ENCODE peak calls at places on chromosome 22, in eight cellular contexts. One of them, this sample, is unnamed.

GRCh38 chr22:31272522-31273446 is 19.5 kb downstream of the PIK3IP1 start:
- DNase-seq in stomach: peak; percentile 58
- DNase-seq in cardiac fibroblast: peak; percentile 80
- DNase-seq in right atrium auricular region: no peak
- DNase-seq in LNCaP clone FGC: no peak
- DNase-seq in lower lobe of right lung: no peak
- DNase-seq in endodermal cell: peak; percentile 91
- DNase-seq in AG04450: peak; percentile 32
- DNase-seq in this sample: peak; percentile 48

GRCh38 chr22:27576413-27576812 is 225.1 kb downstream of the MN1 start:
- DNase-seq in lower lobe of right lung: no peak
- DNase-seq in cardiac fibroblast: peak; percentile 15
- DNase-seq in right atrium auricular region: no peak
- DNase-seq in stomach: no peak
- DNase-seq in endodermal cell: no peak
- DNase-seq in LNCaP clone FGC: no peak
- DNase-seq in AG04450: no peak
- DNase-seq in this sample: no peak

GRCh38 chr22:38802671-38803121 is 8.8 kb upstream of the DNAL4 start:
- DNase-seq in cardiac fibroblast: peak; percentile 98
- DNase-seq in AG04450: peak; percentile 85
- DNase-seq in endodermal cell: peak; percentile 52
- DNase-seq in stomach: peak; percentile 35
- DNase-seq in right atrium auricular region: peak; percentile 83
- DNase-seq in lower lobe of right lung: no peak
- DNase-seq in LNCaP clone FGC: no peak
- DNase-seq in this sample: peak; percentile 53

GRCh38 chr22:38766076-38766777 is 10.4 kb upstream of the SUN2 start:
- DNase-seq in lower lobe of right lung: peak; percentile 63
- DNase-seq in right atrium auricular region: no peak
- DNase-seq in LNCaP clone FGC: peak; percentile 51
- DNase-seq in AG04450: no peak
- DNase-seq in endodermal cell: peak; percentile 96
- DNase-seq in stomach: peak; percentile 60
- DNase-seq in cardiac fibroblast: peak; percentile 79
- DNase-seq in this sample: no peak

GRCh38 chr22:46030241-46030880 is 53.4 kb upstream of the WNT7B start:
- DNase-seq in cardiac fibroblast: no peak
- DNase-seq in lower lobe of right lung: peak; percentile 28
- DNase-seq in right atrium auricular region: no peak
- DNase-seq in stomach: no peak
- DNase-seq in endodermal cell: peak; percentile 38
- DNase-seq in AG04450: no peak
- DNase-seq in LNCaP clone FGC: no peak
- DNase-seq in this sample: no peak

GRCh38 chr22:37146507-37147180 is 3.1 kb downstream of the IL2RB start:
- DNase-seq in stomach: no peak
- DNase-seq in right atrium auricular region: no peak
- DNase-seq in endodermal cell: no peak
- DNase-seq in LNCaP clone FGC: no peak
- DNase-seq in lower lobe of right lung: no peak
- DNase-seq in cardiac fibroblast: no peak
- DNase-seq in AG04450: no peak
- DNase-seq in this sample: no peak

GRCh38 chr22:39476664-39477063 is 19.9 kb downstream of the MGAT3 start:
- DNase-seq in stomach: no peak
- DNase-seq in cardiac fibroblast: no peak
- DNase-seq in lower lobe of right lung: no peak
- DNase-seq in AG04450: no peak
- DNase-seq in right atrium auricular region: no peak
- DNase-seq in LNCaP clone FGC: no peak
- DNase-seq in endodermal cell: no peak
- DNase-seq in this sample: no peak

GRCh38 chr22:45777046-45777851 is 105.6 kb downstream of the ATXN10 start:
- DNase-seq in stomach: no peak
- DNase-seq in LNCaP clone FGC: no peak
- DNase-seq in lower lobe of right lung: no peak
- DNase-seq in right atrium auricular region: no peak
- DNase-seq in cardiac fibroblast: peak; percentile 63
- DNase-seq in AG04450: no peak
- DNase-seq in endodermal cell: no peak
- DNase-seq in this sample: peak; percentile 76

GRCh38 chr22:25029181-25029580 is 76.7 kb downstream of the KIAA1671 start:
- DNase-seq in AG04450: no peak
- DNase-seq in cardiac fibroblast: no peak
- DNase-seq in right atrium auricular region: no peak
- DNase-seq in endodermal cell: no peak
- DNase-seq in LNCaP clone FGC: no peak
- DNase-seq in stomach: no peak
- DNase-seq in lower lobe of right lung: no peak
- DNase-seq in this sample: no peak

GRCh38 chr22:46454910-46455269 is 82.5 kb downstream of the CELSR1 start:
- DNase-seq in cardiac fibroblast: no peak
- DNase-seq in LNCaP clone FGC: no peak
- DNase-seq in right atrium auricular region: no peak
- DNase-seq in stomach: no peak
- DNase-seq in AG04450: no peak
- DNase-seq in lower lobe of right lung: no peak
- DNase-seq in endodermal cell: no peak
- DNase-seq in this sample: peak; percentile 24

DNA sequence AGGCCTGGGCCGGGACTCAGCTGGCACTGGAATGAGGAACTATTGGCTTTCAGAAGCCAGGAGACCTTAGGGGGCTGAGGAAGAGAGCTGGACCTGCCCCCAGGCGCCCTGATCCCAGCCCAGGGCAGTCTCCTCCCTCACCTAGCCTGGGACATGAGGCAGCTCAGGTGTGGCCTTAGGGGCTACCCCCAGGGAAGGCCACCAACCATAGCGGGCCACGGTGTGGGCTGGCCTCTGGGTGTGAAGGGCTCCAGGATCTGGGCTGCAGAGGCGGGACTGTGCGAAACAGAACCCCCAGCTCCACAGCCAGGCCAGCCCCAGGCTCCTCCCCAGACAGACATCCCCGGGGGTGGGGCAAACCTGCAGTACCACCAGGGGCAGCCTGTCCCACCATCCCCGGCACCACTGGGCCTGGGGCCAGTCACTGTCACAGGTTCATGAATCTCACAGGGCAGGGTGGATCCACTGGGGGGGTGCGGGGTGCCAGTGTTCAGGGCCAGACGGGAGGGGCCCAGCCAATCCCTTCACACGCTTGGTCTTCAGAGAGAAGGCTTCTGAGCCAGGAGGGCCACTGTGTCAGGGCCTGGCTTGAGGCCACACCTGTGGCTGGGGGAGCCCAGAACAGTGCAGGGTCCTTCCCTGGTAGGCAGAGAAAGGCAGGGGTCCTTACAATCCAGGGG is 3.5 kb downstream of the PLXNB2 start:
- DNase-seq in endodermal cell: peak; percentile 87
- DNase-seq in cardiac fibroblast: no peak
- DNase-seq in LNCaP clone FGC: peak; percentile 49
- DNase-seq in right atrium auricular region: no peak
- DNase-seq in AG04450: no peak
- DNase-seq in stomach: peak; percentile 79
- DNase-seq in lower lobe of right lung: peak; percentile 81
- DNase-seq in this sample: no peak
- TF ChIP-seq CTCF in endodermal cell: peak; percentile 48
- TF ChIP-seq CTCF in cardiac fibroblast: peak; percentile 16
- TF ChIP-seq CTCF in LNCaP clone FGC: no peak
- TF ChIP-seq CTCF in right atrium auricular region: peak; percentile 19
- TF ChIP-seq CTCF in AG04450: peak; percentile 16
- TF ChIP-seq CTCF in stomach: no peak
- TF ChIP-seq CTCF in lower lobe of right lung: no peak
- TF ChIP-seq CTCF in this sample: peak; percentile 24

GRCh38 chr22:19755145-19755710 is 5.3 kb upstream of the TBX1 start:
- DNase-seq in stomach: no peak
- DNase-seq in right atrium auricular region: no peak
- DNase-seq in AG04450: no peak
- DNase-seq in lower lobe of right lung: no peak
- DNase-seq in cardiac fibroblast: no peak
- DNase-seq in LNCaP clone FGC: no peak
- DNase-seq in endodermal cell: peak; percentile 70
- DNase-seq in this sample: no peak
- H3K4me3 ChIP-seq in stomach: peak overlapping the region; percentile 3
- H3K4me3 ChIP-seq in right atrium auricular region: peak overlapping the region; percentile 9
- H3K4me3 ChIP-seq in AG04450: no peak overlapping the region
- H3K4me3 ChIP-seq in lower lobe of right lung: no peak overlapping the region
- H3K4me3 ChIP-seq in cardiac fibroblast: no peak overlapping the region
- H3K4me3 ChIP-seq in LNCaP clone FGC: no peak overlapping the region
- H3K4me3 ChIP-seq in endodermal cell: no peak overlapping the region
- H3K4me3 ChIP-seq in this sample: no peak overlapping the region

DNA sequence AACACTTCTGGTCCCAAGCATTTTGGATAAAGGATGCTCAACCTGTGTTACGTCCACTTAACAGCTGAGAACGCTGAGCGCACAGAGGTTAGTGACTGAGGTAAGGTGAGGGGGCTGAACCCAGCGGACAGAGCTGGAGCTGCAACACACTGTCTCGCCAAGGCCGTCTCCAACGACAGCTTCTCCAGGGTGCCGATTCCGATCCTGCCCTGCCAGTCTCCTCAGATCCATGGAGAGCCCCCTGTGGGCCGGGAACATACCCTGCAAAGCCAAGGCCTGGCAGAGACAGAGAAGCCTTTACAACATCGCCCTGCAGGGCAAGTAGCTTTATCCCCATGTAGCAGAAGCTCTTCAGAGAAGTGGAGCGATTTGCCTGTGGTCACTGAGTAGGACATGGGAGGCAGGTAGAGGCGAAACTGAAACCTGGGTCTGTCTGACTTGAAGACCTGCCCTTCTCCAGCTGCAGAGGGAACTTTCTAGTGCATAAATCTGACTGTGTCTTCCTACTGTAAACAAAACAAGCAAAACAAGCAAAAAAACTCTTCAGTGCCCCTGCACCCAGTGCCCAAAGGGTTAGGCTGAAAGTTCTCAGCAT is 72.8 kb downstream of the SCUBE1 start:
- DNase-seq in lower lobe of right lung: no peak
- DNase-seq in AG04450: no peak
- DNase-seq in LNCaP clone FGC: no peak
- DNase-seq in right atrium auricular region: no peak
- DNase-seq in cardiac fibroblast: no peak
- DNase-seq in endodermal cell: peak; percentile 95
- DNase-seq in stomach: no peak
- DNase-seq in this sample: no peak
- TF ChIP-seq CTCF in lower lobe of right lung: no peak
- TF ChIP-seq CTCF in AG04450: peak; percentile 26
- TF ChIP-seq CTCF in LNCaP clone FGC: no peak
- TF ChIP-seq CTCF in right atrium auricular region: no peak
- TF ChIP-seq CTCF in cardiac fibroblast: peak; percentile 15
- TF ChIP-seq CTCF in endodermal cell: peak; percentile 82
- TF ChIP-seq CTCF in stomach: no peak
- TF ChIP-seq CTCF in this sample: no peak

GRCh38 chr22:50306753-50307749 is at the start of gene PLXNB2:
- DNase-seq in right atrium auricular region: no peak
- DNase-seq in AG04450: peak; percentile 34
- DNase-seq in stomach: peak; percentile 84
- DNase-seq in lower lobe of right lung: peak; percentile 89
- DNase-seq in LNCaP clone FGC: no peak
- DNase-seq in cardiac fibroblast: peak; percentile 77
- DNase-seq in endodermal cell: peak; percentile 86
- DNase-seq in this sample: peak; percentile 39
- H3K4me3 ChIP-seq in right atrium auricular region: peak within 1 kb of the TSS; percentile 87
- H3K4me3 ChIP-seq in AG04450: peak within 1 kb of the TSS; percentile 93
- H3K4me3 ChIP-seq in stomach: peak within 1 kb of the TSS; percentile 84
- H3K4me3 ChIP-seq in lower lobe of right lung: peak within 1 kb of the TSS; percentile 87
- H3K4me3 ChIP-seq in LNCaP clone FGC: peak within 1 kb of the TSS; percentile 98
- H3K4me3 ChIP-seq in cardiac fibroblast: peak within 1 kb of the TSS; percentile 92
- H3K4me3 ChIP-seq in endodermal cell: peak within 1 kb of the TSS; percentile 84
- H3K4me3 ChIP-seq in this sample: peak within 1 kb of the TSS; percentile 93